ENCODE peak calls at places on chromosomes 1 and 21, in six cellular contexts. One of them, this sample, is unnamed.

GRCh38 chr1:203649551-203650011 is 22.9 kb downstream of the ATP2B4 start:
- DNase-seq in stomach: no peak
- DNase-seq in NCI-H460: no peak
- DNase-seq in ELR: no peak
- DNase-seq in effector memory CD4-positive, alpha-beta T cell: peak
- DNase-seq in activated naive CD4-positive, alpha-beta T cell: no peak
- DNase-seq in this sample: no peak

GRCh38 chr1:68782890-68783289 is 286.0 kb upstream of the DEPDC1 start:
- DNase-seq in stomach: no peak
- DNase-seq in NCI-H460: no peak
- DNase-seq in ELR: no peak
- DNase-seq in effector memory CD4-positive, alpha-beta T cell: no peak
- DNase-seq in activated naive CD4-positive, alpha-beta T cell: no peak
- DNase-seq in this sample: no peak

GRCh38 chr1:79982218-79982617 is 975.7 kb upstream of the ADGRL4 start:
- DNase-seq in stomach: no peak
- DNase-seq in NCI-H460: no peak
- DNase-seq in ELR: peak
- DNase-seq in effector memory CD4-positive, alpha-beta T cell: no peak
- DNase-seq in activated naive CD4-positive, alpha-beta T cell: no peak
- DNase-seq in this sample: peak

GRCh38 chr1:236280438-236281285 is 1.1 kb downstream of the ERO1B start:
- DNase-seq in stomach: no peak
- DNase-seq in NCI-H460: no peak
- DNase-seq in ELR: no peak
- DNase-seq in effector memory CD4-positive, alpha-beta T cell: peak
- DNase-seq in activated naive CD4-positive, alpha-beta T cell: no peak
- DNase-seq in this sample: peak

GRCh38 chr1:169108897-169109560 is 2.5 kb downstream of the ATP1B1 start:
- DNase-seq in stomach: peak
- DNase-seq in NCI-H460: peak
- DNase-seq in ELR: peak
- DNase-seq in effector memory CD4-positive, alpha-beta T cell: no peak
- DNase-seq in activated naive CD4-positive, alpha-beta T cell: no peak
- DNase-seq in this sample: peak

GRCh38 chr1:42670425-42670824 is 11.8 kb upstream of the YBX1 start:
- DNase-seq in stomach: no peak
- DNase-seq in NCI-H460: no peak
- DNase-seq in ELR: no peak
- DNase-seq in effector memory CD4-positive, alpha-beta T cell: no peak
- DNase-seq in activated naive CD4-positive, alpha-beta T cell: no peak
- DNase-seq in this sample: no peak

GRCh38 chr21:43609501-43610340 is 49.6 kb downstream of the HSF2BP start:
- DNase-seq in stomach: peak
- DNase-seq in NCI-H460: no peak
- DNase-seq in ELR: peak
- DNase-seq in effector memory CD4-positive, alpha-beta T cell: no peak
- DNase-seq in activated naive CD4-positive, alpha-beta T cell: no peak
- DNase-seq in this sample: peak

GRCh38 chr1:208233546-208233945 is 10.6 kb downstream of the PLXNA2 start:
- DNase-seq in stomach: peak
- DNase-seq in NCI-H460: no peak
- DNase-seq in ELR: no peak
- DNase-seq in effector memory CD4-positive, alpha-beta T cell: no peak
- DNase-seq in activated naive CD4-positive, alpha-beta T cell: no peak
- DNase-seq in this sample: peak

GRCh38 chr21:36122977-36123376 is 11.9 kb upstream of the CBR3 start:
- DNase-seq in stomach: no peak
- DNase-seq in NCI-H460: no peak
- DNase-seq in ELR: peak
- DNase-seq in effector memory CD4-positive, alpha-beta T cell: no peak
- DNase-seq in activated naive CD4-positive, alpha-beta T cell: no peak
- DNase-seq in this sample: no peak

GRCh38 chr21:28018741-28019669 is 973.7 kb downstream of the LTN1 start:
- DNase-seq in stomach: no peak
- DNase-seq in NCI-H460: peak
- DNase-seq in ELR: peak
- DNase-seq in effector memory CD4-positive, alpha-beta T cell: no peak
- DNase-seq in activated naive CD4-positive, alpha-beta T cell: no peak
- DNase-seq in this sample: no peak

GRCh38 chr21:39630827-39631226 is 18.1 kb downstream of the B3GALT5 start:
- DNase-seq in stomach: no peak
- DNase-seq in NCI-H460: no peak
- DNase-seq in ELR: peak
- DNase-seq in effector memory CD4-positive, alpha-beta T cell: no peak
- DNase-seq in activated naive CD4-positive, alpha-beta T cell: no peak
- DNase-seq in this sample: no peak

GRCh38 chr1:6016191-6016865 is 24.1 kb upstream of the NPHP4 start:
- DNase-seq in stomach: no peak
- DNase-seq in NCI-H460: no peak
- DNase-seq in ELR: peak
- DNase-seq in effector memory CD4-positive, alpha-beta T cell: no peak
- DNase-seq in activated naive CD4-positive, alpha-beta T cell: no peak
- DNase-seq in this sample: no peak

GRCh38 chr1:19010995-19011696 is 54.7 kb upstream of the IFFO2 start:
- DNase-seq in stomach: peak
- DNase-seq in NCI-H460: peak
- DNase-seq in ELR: peak
- DNase-seq in effector memory CD4-positive, alpha-beta T cell: peak
- DNase-seq in activated naive CD4-positive, alpha-beta T cell: peak
- DNase-seq in this sample: peak

GRCh38 chr21:35002879-35003722 is 46.0 kb downstream of the RUNX1 start:
- DNase-seq in stomach: no peak
- DNase-seq in NCI-H460: no peak
- DNase-seq in ELR: peak
- DNase-seq in effector memory CD4-positive, alpha-beta T cell: no peak
- DNase-seq in activated naive CD4-positive, alpha-beta T cell: no peak
- DNase-seq in this sample: no peak

GRCh38 chr1:156401681-156402081 is 32.7 kb downstream of the RHBG start:
- DNase-seq in stomach: no peak
- DNase-seq in NCI-H460: no peak
- DNase-seq in ELR: no peak
- DNase-seq in effector memory CD4-positive, alpha-beta T cell: no peak
- DNase-seq in activated naive CD4-positive, alpha-beta T cell: no peak
- DNase-seq in this sample: no peak

This sample was measured in prostate gland.